ENCODE peak calls at places on chromosomes 5 and 9, in seven cellular contexts. One of them, this sample, is unnamed.
A peak's percentile ranks its signal among the peaks of the same experiment; 100 is the strongest.

GRCh38 chr9:127856094-127856740 is 1.8 kb upstream of the ENG start:
- DNase-seq in Peyer's patch: no peak
- DNase-seq in body of pancreas: no peak
- DNase-seq in adrenal gland: no peak
- DNase-seq in uterus: no peak
- DNase-seq in GM12878: no peak
- DNase-seq in IMR-90: no peak
- DNase-seq in this sample: peak; percentile 52

GRCh38 chr5:157471709-157472108 is 11.7 kb downstream of the NIPAL4 start:
- DNase-seq in Peyer's patch: no peak
- DNase-seq in body of pancreas: no peak
- DNase-seq in adrenal gland: no peak
- DNase-seq in uterus: no peak
- DNase-seq in GM12878: no peak
- DNase-seq in IMR-90: peak; percentile 33
- DNase-seq in this sample: no peak

GRCh38 chr9:122252796-122253195 is 11.8 kb downstream of the RBM18 start:
- DNase-seq in Peyer's patch: no peak
- DNase-seq in body of pancreas: no peak
- DNase-seq in adrenal gland: no peak
- DNase-seq in uterus: no peak
- DNase-seq in GM12878: no peak
- DNase-seq in IMR-90: no peak
- DNase-seq in this sample: no peak

GRCh38 chr9:128723352-128723865 is 518 bp downstream of the ZDHHC12 start:
- DNase-seq in Peyer's patch: no peak
- DNase-seq in body of pancreas: no peak
- DNase-seq in adrenal gland: no peak
- DNase-seq in uterus: peak; percentile 52
- DNase-seq in GM12878: no peak
- DNase-seq in IMR-90: no peak
- DNase-seq in this sample: no peak

GRCh38 chr5:75567710-75568109 is 43.5 kb upstream of the ANKDD1B start:
- DNase-seq in Peyer's patch: no peak
- DNase-seq in body of pancreas: no peak
- DNase-seq in adrenal gland: no peak
- DNase-seq in uterus: no peak
- DNase-seq in GM12878: peak; percentile 48
- DNase-seq in IMR-90: peak; percentile 64
- DNase-seq in this sample: no peak

GRCh38 chr9:129436751-129437625 is 183.9 kb downstream of the C9orf50 start:
- DNase-seq in Peyer's patch: peak; percentile 70
- DNase-seq in body of pancreas: peak; percentile 86
- DNase-seq in adrenal gland: peak; percentile 91
- DNase-seq in uterus: peak; percentile 84
- DNase-seq in GM12878: no peak
- DNase-seq in IMR-90: peak; percentile 57
- DNase-seq in this sample: no peak

GRCh38 chr5:58330781-58331180 is 129.1 kb downstream of the PLK2 start:
- DNase-seq in Peyer's patch: no peak
- DNase-seq in body of pancreas: no peak
- DNase-seq in adrenal gland: no peak
- DNase-seq in uterus: no peak
- DNase-seq in GM12878: no peak
- DNase-seq in IMR-90: no peak
- DNase-seq in this sample: no peak

GRCh38 chr5:135861646-135862045 is 27.2 kb downstream of the SLC25A48 start:
- DNase-seq in Peyer's patch: no peak
- DNase-seq in body of pancreas: no peak
- DNase-seq in adrenal gland: no peak
- DNase-seq in uterus: no peak
- DNase-seq in GM12878: no peak
- DNase-seq in IMR-90: no peak
- DNase-seq in this sample: no peak

GRCh38 chr9:98381311-98382103 is 126.1 kb upstream of the TBC1D2 start:
- DNase-seq in Peyer's patch: no peak
- DNase-seq in body of pancreas: no peak
- DNase-seq in adrenal gland: no peak
- DNase-seq in uterus: no peak
- DNase-seq in GM12878: no peak
- DNase-seq in IMR-90: no peak
- DNase-seq in this sample: no peak

GRCh38 chr9:38337706-38338264 is 54.7 kb upstream of the ALDH1B1 start:
- DNase-seq in Peyer's patch: no peak
- DNase-seq in body of pancreas: no peak
- DNase-seq in adrenal gland: no peak
- DNase-seq in uterus: no peak
- DNase-seq in GM12878: no peak
- DNase-seq in IMR-90: no peak
- DNase-seq in this sample: no peak

GRCh38 chr5:89200899-89201298 is 317.9 kb upstream of the MEF2C start:
- DNase-seq in Peyer's patch: no peak
- DNase-seq in body of pancreas: no peak
- DNase-seq in adrenal gland: no peak
- DNase-seq in uterus: no peak
- DNase-seq in GM12878: no peak
- DNase-seq in IMR-90: no peak
- DNase-seq in this sample: no peak

GRCh38 chr5:98927988-98928801 is 612 bp downstream of the CHD1 start:
- DNase-seq in Peyer's patch: peak; percentile 79
- DNase-seq in body of pancreas: peak; percentile 67
- DNase-seq in adrenal gland: peak; percentile 82
- DNase-seq in uterus: peak; percentile 75
- DNase-seq in GM12878: no peak
- DNase-seq in IMR-90: peak; percentile 58
- DNase-seq in this sample: peak; percentile 90

GRCh38 chr5:176355400-176356178 is 6.0 kb downstream of the KIAA1191 start:
- DNase-seq in Peyer's patch: no peak
- DNase-seq in body of pancreas: no peak
- DNase-seq in adrenal gland: no peak
- DNase-seq in uterus: no peak
- DNase-seq in GM12878: no peak
- DNase-seq in IMR-90: no peak
- DNase-seq in this sample: no peak

GRCh38 chr9:97526895-97527575 is 25.6 kb downstream of the TMOD1 start:
- DNase-seq in Peyer's patch: no peak
- DNase-seq in body of pancreas: no peak
- DNase-seq in adrenal gland: no peak
- DNase-seq in uterus: peak; percentile 9
- DNase-seq in GM12878: no peak
- DNase-seq in IMR-90: no peak
- DNase-seq in this sample: no peak

GRCh38 chr5:92565673-92566072 is 1015.3 kb downstream of the NR2F1-AS1 start:
- DNase-seq in Peyer's patch: no peak
- DNase-seq in body of pancreas: no peak
- DNase-seq in adrenal gland: no peak
- DNase-seq in uterus: no peak
- DNase-seq in GM12878: no peak
- DNase-seq in IMR-90: no peak
- DNase-seq in this sample: no peak

GRCh38 chr5:140219068-140219971 is 44.3 kb downstream of the CYSTM1 start:
- DNase-seq in Peyer's patch: peak; percentile 60
- DNase-seq in body of pancreas: peak; percentile 89
- DNase-seq in adrenal gland: peak; percentile 63
- DNase-seq in uterus: no peak
- DNase-seq in GM12878: no peak
- DNase-seq in IMR-90: no peak
- DNase-seq in this sample: no peak

GRCh38 chr5:140216468-140217074 is 41.6 kb downstream of the CYSTM1 start:
- DNase-seq in Peyer's patch: no peak
- DNase-seq in body of pancreas: peak; percentile 48
- DNase-seq in adrenal gland: no peak
- DNase-seq in uterus: no peak
- DNase-seq in GM12878: no peak
- DNase-seq in IMR-90: no peak
- DNase-seq in this sample: no peak

GRCh38 chr5:140214831-140215230 is 39.8 kb downstream of the CYSTM1 start:
- DNase-seq in Peyer's patch: no peak
- DNase-seq in body of pancreas: peak; percentile 86
- DNase-seq in adrenal gland: no peak
- DNase-seq in uterus: no peak
- DNase-seq in GM12878: no peak
- DNase-seq in IMR-90: peak; percentile 83
- DNase-seq in this sample: no peak

GRCh38 chr5:140220032-140220697 is 45.2 kb downstream of the CYSTM1 start:
- DNase-seq in Peyer's patch: no peak
- DNase-seq in body of pancreas: no peak
- DNase-seq in adrenal gland: no peak
- DNase-seq in uterus: no peak
- DNase-seq in GM12878: peak; percentile 54
- DNase-seq in IMR-90: peak; percentile 66
- DNase-seq in this sample: no peak

DNA sequence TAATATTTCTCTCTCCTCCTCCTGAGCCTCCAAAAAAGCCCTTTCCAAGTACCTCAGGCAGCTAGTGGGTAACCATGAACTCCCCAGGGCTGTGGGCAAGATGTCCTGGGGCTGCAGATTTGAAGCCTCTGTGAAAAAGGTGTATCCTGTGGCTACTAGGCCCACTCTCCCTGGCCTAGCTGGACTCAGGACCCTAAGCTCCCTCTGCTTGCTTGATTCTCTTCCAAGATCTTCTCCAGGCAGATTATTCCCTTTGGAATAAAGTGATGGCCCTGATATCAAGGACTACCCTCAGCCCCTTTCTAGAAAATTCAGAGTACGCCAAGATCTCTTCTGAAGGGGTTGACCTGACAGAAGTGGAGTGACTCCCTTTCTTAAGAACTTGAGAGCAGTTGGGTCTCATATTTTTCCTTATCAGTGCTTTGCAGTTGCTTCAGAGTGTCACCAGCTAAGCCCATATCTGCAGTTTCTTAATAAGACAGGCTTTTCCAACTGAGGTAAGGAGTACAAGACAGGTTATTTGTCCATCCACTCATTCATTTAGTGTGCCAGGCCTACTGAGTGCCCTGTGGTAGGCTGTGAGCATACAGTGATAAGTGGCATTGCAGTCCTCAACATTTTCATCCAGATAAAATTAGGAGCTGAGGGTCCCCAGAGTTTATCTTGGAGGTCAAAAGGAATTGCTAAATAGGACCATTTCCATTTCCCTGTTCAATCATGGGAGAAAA is 42.5 kb downstream of the CYSTM1 start:
- DNase-seq in Peyer's patch: no peak
- DNase-seq in body of pancreas: no peak
- DNase-seq in adrenal gland: no peak
- DNase-seq in uterus: no peak
- DNase-seq in GM12878: no peak
- DNase-seq in IMR-90: no peak
- DNase-seq in this sample: no peak
- TF ChIP-seq POLR2A in Peyer's patch: no peak
- TF ChIP-seq POLR2A in body of pancreas: no peak
- TF ChIP-seq POLR2A in adrenal gland: no peak
- TF ChIP-seq POLR2A in uterus: no peak
- TF ChIP-seq POLR2A in GM12878: no peak
- TF ChIP-seq POLR2A in IMR-90: no peak
- TF ChIP-seq POLR2A in this sample: no peak

DNA sequence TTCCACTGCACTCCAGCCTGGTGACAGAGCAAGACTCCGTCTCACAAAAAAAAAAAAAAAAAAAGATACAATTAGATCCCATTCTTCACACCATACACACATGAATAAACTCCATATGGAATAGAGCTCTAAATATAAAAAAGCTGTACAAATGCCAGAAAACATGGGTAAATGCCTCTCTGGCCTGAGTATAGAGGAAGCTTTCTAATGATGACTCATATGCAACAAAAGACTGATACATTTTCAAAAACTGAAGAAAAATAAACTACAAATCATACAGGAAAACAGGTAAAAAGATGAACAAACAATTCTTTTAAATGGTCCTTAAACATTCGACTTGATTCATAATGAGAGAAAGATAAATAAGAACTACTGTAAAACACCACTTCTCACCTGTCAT is 8.6 kb downstream of the ZFP62 start:
- DNase-seq in Peyer's patch: no peak
- DNase-seq in body of pancreas: no peak
- DNase-seq in adrenal gland: no peak
- DNase-seq in uterus: no peak
- DNase-seq in GM12878: no peak
- DNase-seq in IMR-90: peak; percentile 31
- DNase-seq in this sample: no peak
- H3K9me3 ChIP-seq in Peyer's patch: no peaks in the 10 kb centered on the region
- H3K9me3 ChIP-seq in body of pancreas: no peaks in the 10 kb centered on the region
- H3K9me3 ChIP-seq in adrenal gland: no peaks in the 10 kb centered on the region
- H3K9me3 ChIP-seq in uterus: no peaks in the 10 kb centered on the region
- H3K9me3 ChIP-seq in GM12878: peaks cover 38% of the 10 kb centered on the region
- H3K9me3 ChIP-seq in IMR-90: peaks cover 37% of the 10 kb centered on the region
- H3K9me3 ChIP-seq in this sample: no peaks in the 10 kb centered on the region

GRCh38 chr5:142696379-142696778 is 10.5 kb upstream of the FGF1 start:
- DNase-seq in Peyer's patch: no peak
- DNase-seq in body of pancreas: no peak
- DNase-seq in adrenal gland: no peak
- DNase-seq in uterus: no peak
- DNase-seq in GM12878: no peak
- DNase-seq in IMR-90: no peak
- DNase-seq in this sample: no peak

GRCh38 chr5:142699105-142699720 is 13.3 kb upstream of the FGF1 start:
- DNase-seq in Peyer's patch: peak; percentile 92
- DNase-seq in body of pancreas: peak; percentile 85
- DNase-seq in adrenal gland: peak; percentile 86
- DNase-seq in uterus: peak; percentile 90
- DNase-seq in GM12878: peak; percentile 31
- DNase-seq in IMR-90: peak; percentile 84
- DNase-seq in this sample: peak; percentile 90

GRCh38 chr5:142697356-142697807 is 11.5 kb upstream of the FGF1 start:
- DNase-seq in Peyer's patch: no peak
- DNase-seq in body of pancreas: peak; percentile 18
- DNase-seq in adrenal gland: peak; percentile 34
- DNase-seq in uterus: peak; percentile 75
- DNase-seq in GM12878: no peak
- DNase-seq in IMR-90: peak; percentile 49
- DNase-seq in this sample: no peak

GRCh38 chr5:142698447-142698846 is 12.6 kb upstream of the FGF1 start:
- DNase-seq in Peyer's patch: no peak
- DNase-seq in body of pancreas: no peak
- DNase-seq in adrenal gland: no peak
- DNase-seq in uterus: no peak
- DNase-seq in GM12878: no peak
- DNase-seq in IMR-90: no peak
- DNase-seq in this sample: no peak

DNA sequence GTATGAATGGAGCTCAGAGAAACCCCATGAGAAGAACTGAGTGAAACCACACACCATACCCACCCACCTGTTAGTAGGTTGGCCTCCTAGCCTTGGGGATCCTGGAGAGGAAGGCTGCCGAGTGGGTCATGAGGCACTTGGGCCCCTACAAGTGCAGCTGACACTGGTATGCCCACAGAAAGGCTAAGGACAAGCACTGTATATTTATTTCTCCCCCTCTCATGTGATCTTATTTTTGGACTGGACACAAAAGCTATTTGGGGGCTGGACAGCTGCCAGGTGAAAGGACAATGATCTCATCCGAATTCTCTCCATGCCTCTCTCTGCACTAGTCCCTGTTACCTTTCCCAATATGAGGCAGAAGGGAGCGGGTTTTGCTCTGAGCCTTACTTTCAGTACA is 12.0 kb upstream of the FGF1 start:
- DNase-seq in Peyer's patch: no peak
- DNase-seq in body of pancreas: peak; percentile 39
- DNase-seq in adrenal gland: peak; percentile 73
- DNase-seq in uterus: peak; percentile 60
- DNase-seq in GM12878: no peak
- DNase-seq in IMR-90: peak; percentile 51
- DNase-seq in this sample: no peak
- TF ChIP-seq POLR2A in Peyer's patch: no peak
- TF ChIP-seq POLR2A in body of pancreas: no peak
- TF ChIP-seq POLR2A in adrenal gland: no peak
- TF ChIP-seq POLR2A in uterus: no peak
- TF ChIP-seq POLR2A in GM12878: no peak
- TF ChIP-seq POLR2A in IMR-90: no peak
- TF ChIP-seq POLR2A in this sample: no peak

GRCh38 chr5:94102849-94103248 is 361.4 kb upstream of the POU5F2 start:
- DNase-seq in Peyer's patch: no peak
- DNase-seq in body of pancreas: no peak
- DNase-seq in adrenal gland: no peak
- DNase-seq in uterus: no peak
- DNase-seq in GM12878: no peak
- DNase-seq in IMR-90: no peak
- DNase-seq in this sample: no peak
- H3K9me3 ChIP-seq in Peyer's patch: no peaks in the 10 kb centered on the region
- H3K9me3 ChIP-seq in body of pancreas: no peaks in the 10 kb centered on the region
- H3K9me3 ChIP-seq in adrenal gland: no peaks in the 10 kb centered on the region
- H3K9me3 ChIP-seq in uterus: no peaks in the 10 kb centered on the region
- H3K9me3 ChIP-seq in GM12878: peaks cover 12% of the 10 kb centered on the region
- H3K9me3 ChIP-seq in IMR-90: no peaks in the 10 kb centered on the region
- H3K9me3 ChIP-seq in this sample: peaks cover 13% of the 10 kb centered on the region